ENCODE peak calls at places on chromosome 7, in eight cellular contexts. J is testis, U is GM12892, A is HCT116, W is ovary, F is A549, Z is gastrocnemius medialis, O is transverse colon. P is an unnamed sample.

GRCh38 chr7:95682913-95683312 is 86.6 kb upstream of the PDK4 start:
- DNase-seq in J (no peak), U (no peak), A (no peak), W (peak), F (no peak), Z (peak), O (no peak), P (no peak)

GRCh38 chr7:16668049-16668858 is 22.3 kb downstream of the BZW2 start:
- DNase-seq in J (peak), U (no peak), A (peak), W (no peak), F (peak), Z (peak), O (peak), P (peak)

GRCh38 chr7:29349362-29349761 is 154.8 kb downstream of the CHN2 start:
- DNase-seq in J (no peak), U (no peak), A (no peak), W (no peak), F (no peak), Z (no peak), O (no peak), P (no peak)

GRCh38 chr7:88111842-88112385 is 107.9 kb downstream of the SRI start:
- DNase-seq in J (no peak), U (no peak), A (no peak), W (no peak), F (no peak), Z (no peak), O (no peak), P (no peak)

GRCh38 chr7:64180989-64181388 is 26.0 kb upstream of the ZNF735 start:
- DNase-seq in J (no peak), U (no peak), A (no peak), W (no peak), F (peak), Z (no peak), O (no peak), P (no peak)

GRCh38 chr7:5692112-5692844 is 89.2 kb downstream of the RNF216 start:
- DNase-seq in J (peak), U (no peak), A (no peak), W (peak), F (peak), Z (peak), O (peak), P (peak)

GRCh38 chr7:7535688-7536087 is at the start of gene COL28A1:
- DNase-seq in J (no peak), U (no peak), A (no peak), W (no peak), F (no peak), Z (no peak), O (no peak), P (no peak)

GRCh38 chr7:101984997-101985645 is 167.7 kb downstream of the CUX1 start:
- DNase-seq in J (no peak), U (no peak), A (no peak), W (no peak), F (no peak), Z (no peak), O (no peak), P (no peak)

GRCh38 chr7:140350056-140350455 is 48.3 kb downstream of the SLC37A3 start:
- DNase-seq in J (no peak), U (no peak), A (no peak), W (no peak), F (no peak), Z (no peak), O (no peak), P (no peak)

GRCh38 chr7:31073486-31074383 is 21.6 kb downstream of the ADCYAP1R1 start:
- DNase-seq in J (peak), U (no peak), A (no peak), W (no peak), F (no peak), Z (peak), O (no peak), P (peak)

GRCh38 chr7:111525100-111525499 is 37.2 kb downstream of the IMMP2L start:
- DNase-seq in J (no peak), U (no peak), A (no peak), W (no peak), F (no peak), Z (no peak), O (no peak), P (no peak)

GRCh38 chr7:111530356-111530668 is 32.0 kb downstream of the IMMP2L start:
- DNase-seq in J (no peak), U (no peak), A (no peak), W (no peak), F (no peak), Z (no peak), O (no peak), P (no peak)

GRCh38 chr7:111527545-111527944 is 34.7 kb downstream of the IMMP2L start:
- DNase-seq in J (no peak), U (no peak), A (no peak), W (no peak), F (no peak), Z (no peak), O (no peak), P (no peak)

GRCh38 chr7:111529507-111530355 is 32.6 kb downstream of the IMMP2L start:
- DNase-seq in J (no peak), U (no peak), A (no peak), W (no peak), F (peak), Z (no peak), O (no peak), P (no peak)

GRCh38 chr7:111528331-111528730 is 34.0 kb downstream of the IMMP2L start:
- DNase-seq in J (no peak), U (no peak), A (no peak), W (no peak), F (no peak), Z (no peak), O (no peak), P (no peak)
- TF ChIP-seq POLR2A in J (no peak), U (peak), A (no peak), W (no peak), F (no peak), Z (no peak), O (no peak), P (no peak)

DNA sequence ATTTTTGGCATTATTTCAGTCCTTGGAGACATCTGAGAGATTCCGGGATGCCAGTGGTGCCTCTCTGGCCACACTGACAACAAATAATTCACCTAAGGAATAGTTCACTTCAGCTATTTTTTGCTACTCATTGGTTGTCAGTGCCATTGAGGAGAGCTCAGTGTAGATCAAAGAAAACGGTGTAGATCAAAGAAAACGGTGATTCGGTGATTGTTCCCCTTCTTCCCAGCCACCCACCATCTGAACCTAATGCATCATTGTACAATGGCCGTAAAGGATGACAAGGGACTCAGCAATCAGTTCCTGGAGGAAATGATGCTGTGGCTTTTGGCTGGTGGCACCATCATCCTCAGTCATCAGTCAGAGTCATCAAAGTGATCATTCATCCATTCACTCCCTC is 80.6 kb downstream of the PTPRZ1 start:
- DNase-seq in J (no peak), U (no peak), A (no peak), W (no peak), F (no peak), Z (no peak), O (no peak), P (no peak)
- TF ChIP-seq POLR2A in J (no peak), U (no peak), A (no peak), W (no peak), F (no peak), Z (no peak), O (no peak), P (no peak)

GRCh38 chr7:26191233-26191973 is 9.1 kb downstream of the HNRNPA2B1 start:
- DNase-seq in J (no peak), U (no peak), A (no peak), W (no peak), F (no peak), Z (no peak), O (no peak), P (no peak)

GRCh38 chr7:26190417-26190869 is 10.1 kb downstream of the HNRNPA2B1 start:
- DNase-seq in J (no peak), U (no peak), A (no peak), W (no peak), F (no peak), Z (no peak), O (no peak), P (no peak)

GRCh38 chr7:26188291-26188999 is 12.1 kb downstream of the HNRNPA2B1 start:
- DNase-seq in J (no peak), U (no peak), A (no peak), W (no peak), F (no peak), Z (no peak), O (no peak), P (no peak)

GRCh38 chr7:26189000-26189539 is 11.5 kb downstream of the HNRNPA2B1 start:
- DNase-seq in J (no peak), U (no peak), A (no peak), W (no peak), F (no peak), Z (no peak), O (no peak), P (no peak)

DNA sequence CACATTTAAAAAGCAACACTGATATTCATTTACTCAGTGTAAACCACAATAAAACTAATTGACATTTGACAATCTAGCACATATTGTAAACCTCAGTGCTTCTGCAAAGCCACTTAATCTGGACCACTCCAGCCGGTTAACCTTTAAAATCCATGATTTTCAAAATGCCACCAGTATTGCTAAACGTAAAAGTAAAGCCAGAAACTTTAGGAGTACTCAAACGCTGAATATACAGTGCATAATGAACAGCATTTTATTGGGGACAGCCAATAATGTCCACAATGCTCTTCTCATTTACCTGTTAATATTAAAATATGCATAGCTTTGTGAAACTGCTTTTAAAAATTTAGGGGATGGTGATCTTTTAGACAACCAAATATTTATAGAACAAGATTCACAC is 10.8 kb downstream of the HNRNPA2B1 start:
- DNase-seq in J (no peak), U (no peak), A (no peak), W (no peak), F (no peak), Z (no peak), O (no peak), P (no peak)
- TF ChIP-seq POLR2A in J (no peak), U (no peak), A (no peak), W (no peak), F (no peak), Z (no peak), O (no peak), P (no peak)

GRCh38 chr7:48089415-48089975 is 430 bp downstream of the UPP1 start:
- DNase-seq in J (peak), U (peak), A (no peak), W (peak), F (no peak), Z (no peak), O (peak), P (peak)

GRCh38 chr7:48090095-48090805 is 1.2 kb downstream of the UPP1 start:
- DNase-seq in J (peak), U (no peak), A (no peak), W (peak), F (peak), Z (peak), O (peak), P (peak)

GRCh38 chr7:48087349-48087748 is 1.7 kb upstream of the UPP1 start:
- DNase-seq in J (no peak), U (no peak), A (no peak), W (no peak), F (no peak), Z (no peak), O (no peak), P (no peak)

GRCh38 chr7:48085942-48086341 is 3.1 kb upstream of the UPP1 start:
- DNase-seq in J (no peak), U (no peak), A (no peak), W (no peak), F (no peak), Z (no peak), O (no peak), P (no peak)

DNA sequence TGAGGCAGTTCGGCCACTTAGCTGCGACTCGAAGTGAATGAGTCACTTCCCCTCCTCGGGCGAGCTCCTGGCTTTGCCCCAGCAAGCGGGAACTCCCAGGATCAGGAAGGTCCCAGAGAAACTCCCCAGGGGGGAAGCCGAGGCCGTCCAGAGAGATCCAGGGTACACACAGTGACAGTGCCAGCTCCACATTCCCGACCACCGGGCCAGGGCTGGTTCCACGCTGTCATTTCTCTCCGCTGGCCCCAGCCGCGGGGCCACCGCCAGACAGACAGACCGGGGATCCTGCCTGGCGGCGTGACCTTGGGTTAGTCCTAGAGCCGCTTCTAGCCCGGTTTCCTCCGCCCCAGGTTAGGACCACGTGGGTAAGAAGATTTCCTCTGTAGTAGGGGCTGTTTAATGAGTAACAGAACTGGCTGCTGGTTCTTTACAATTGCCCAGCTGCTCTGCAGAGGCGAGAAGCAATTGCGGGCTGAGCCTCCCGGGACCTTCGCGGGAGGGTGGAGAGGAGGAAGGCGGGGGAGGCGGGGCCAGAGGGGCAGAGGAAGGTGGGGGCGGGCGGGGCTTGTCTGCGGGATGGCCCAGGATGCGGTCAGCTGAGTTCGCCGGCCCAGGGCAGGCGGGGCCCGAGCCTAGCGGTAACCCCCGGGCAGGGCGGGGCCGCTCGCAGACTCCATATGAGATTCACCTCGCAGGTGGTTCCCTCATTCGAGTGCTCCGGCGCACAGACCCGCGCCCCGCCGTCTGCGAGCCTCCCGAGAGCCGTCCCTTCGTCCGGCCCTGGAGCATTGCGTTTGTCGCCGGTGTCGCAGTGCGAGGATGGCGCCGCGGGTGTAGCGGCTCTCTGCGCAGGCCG is at the start of gene UPP1:
- DNase-seq in J (peak), U (peak), A (peak), W (peak), F (peak), Z (peak), O (peak), P (peak)
- TF ChIP-seq POLR2A in J (no peak), U (peak), A (peak), W (no peak), F (peak), Z (peak), O (peak), P (peak)

GRCh38 chr7:2357165-2357564 is 2.5 kb downstream of the EIF3B start:
- DNase-seq in J (no peak), U (no peak), A (no peak), W (no peak), F (no peak), Z (no peak), O (no peak), P (no peak)

GRCh38 chr7:2353113-2353512 is 1.5 kb upstream of the EIF3B start:
- DNase-seq in J (no peak), U (no peak), A (no peak), W (no peak), F (no peak), Z (no peak), O (no peak), P (no peak)

GRCh38 chr7:2354173-2355078 is at the start of gene EIF3B:
- DNase-seq in J (peak), U (peak), A (peak), W (peak), F (peak), Z (peak), O (peak), P (peak)

GRCh38 chr7:2353650-2354172 is 916 bp upstream of the EIF3B start:
- DNase-seq in J (peak), U (peak), A (peak), W (peak), F (peak), Z (peak), O (peak), P (peak)

GRCh38 chr7:2355079-2356008 is 717 bp downstream of the EIF3B start:
- DNase-seq in J (peak), U (no peak), A (no peak), W (peak), F (peak), Z (no peak), O (peak), P (no peak)
- TF ChIP-seq POLR2A in J (no peak), U (no peak), A (no peak), W (no peak), F (no peak), Z (no peak), O (no peak), P (no peak)

GRCh38 chr7:129949292-129950133 is 3.2 kb downstream of the UBE2H start:
- DNase-seq in J (peak), U (no peak), A (peak), W (peak), F (no peak), Z (no peak), O (peak), P (peak)
- TF ChIP-seq POLR2A in J (no peak), U (no peak), A (no peak), W (peak), F (no peak), Z (no peak), O (no peak), P (no peak)

GRCh38 chr7:1136841-1137516 is 23.0 kb downstream of the ZFAND2A start:
- DNase-seq in J (no peak), U (no peak), A (no peak), W (no peak), F (peak), Z (no peak), O (no peak), P (peak)

GRCh38 chr7:1140481-1141104 is 19.4 kb downstream of the ZFAND2A start:
- DNase-seq in J (no peak), U (no peak), A (no peak), W (no peak), F (no peak), Z (no peak), O (no peak), P (no peak)

GRCh38 chr7:1134951-1135350 is 25.0 kb downstream of the ZFAND2A start:
- DNase-seq in J (peak), U (no peak), A (no peak), W (no peak), F (no peak), Z (no peak), O (no peak), P (peak)

GRCh38 chr7:1141651-1142050 is 18.3 kb downstream of the ZFAND2A start:
- DNase-seq in J (no peak), U (no peak), A (no peak), W (no peak), F (no peak), Z (no peak), O (no peak), P (no peak)

DNA sequence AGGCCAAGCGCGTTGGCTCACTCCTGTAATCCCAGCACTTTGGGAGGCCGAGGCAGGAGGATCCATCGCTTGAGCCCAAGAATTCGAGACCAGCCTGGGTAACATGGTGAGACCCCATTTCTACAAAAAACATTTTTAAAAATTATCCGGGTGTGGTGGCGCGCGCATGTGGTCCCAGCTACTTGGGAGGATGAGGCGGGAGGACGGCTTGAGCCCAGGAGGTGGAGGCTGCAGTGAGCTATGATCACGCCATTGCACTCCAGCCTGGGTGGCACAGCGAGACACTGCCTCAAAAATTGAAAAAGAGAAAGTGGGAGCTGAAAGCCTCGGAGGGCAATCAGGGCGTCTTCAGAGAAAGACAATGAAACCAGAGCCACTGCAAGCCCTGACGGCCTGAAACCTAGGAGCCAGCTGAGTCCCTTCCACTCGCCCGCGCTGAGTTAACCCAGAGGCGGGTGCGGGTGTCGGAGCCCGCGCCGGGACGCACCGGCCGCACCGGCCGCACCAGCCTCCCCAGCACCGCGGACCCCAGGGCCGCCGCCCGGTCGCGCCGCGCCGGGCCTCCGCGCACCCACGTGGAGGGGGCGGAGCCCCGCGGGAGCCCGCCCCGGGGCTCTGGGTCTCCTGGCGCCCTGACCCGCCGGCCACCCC is 22.4 kb downstream of the ZFAND2A start:
- DNase-seq in J (no peak), U (no peak), A (no peak), W (no peak), F (peak), Z (no peak), O (no peak), P (peak)
- TF ChIP-seq POLR2A in J (no peak), U (peak), A (no peak), W (no peak), F (peak), Z (no peak), O (no peak), P (no peak)

DNA sequence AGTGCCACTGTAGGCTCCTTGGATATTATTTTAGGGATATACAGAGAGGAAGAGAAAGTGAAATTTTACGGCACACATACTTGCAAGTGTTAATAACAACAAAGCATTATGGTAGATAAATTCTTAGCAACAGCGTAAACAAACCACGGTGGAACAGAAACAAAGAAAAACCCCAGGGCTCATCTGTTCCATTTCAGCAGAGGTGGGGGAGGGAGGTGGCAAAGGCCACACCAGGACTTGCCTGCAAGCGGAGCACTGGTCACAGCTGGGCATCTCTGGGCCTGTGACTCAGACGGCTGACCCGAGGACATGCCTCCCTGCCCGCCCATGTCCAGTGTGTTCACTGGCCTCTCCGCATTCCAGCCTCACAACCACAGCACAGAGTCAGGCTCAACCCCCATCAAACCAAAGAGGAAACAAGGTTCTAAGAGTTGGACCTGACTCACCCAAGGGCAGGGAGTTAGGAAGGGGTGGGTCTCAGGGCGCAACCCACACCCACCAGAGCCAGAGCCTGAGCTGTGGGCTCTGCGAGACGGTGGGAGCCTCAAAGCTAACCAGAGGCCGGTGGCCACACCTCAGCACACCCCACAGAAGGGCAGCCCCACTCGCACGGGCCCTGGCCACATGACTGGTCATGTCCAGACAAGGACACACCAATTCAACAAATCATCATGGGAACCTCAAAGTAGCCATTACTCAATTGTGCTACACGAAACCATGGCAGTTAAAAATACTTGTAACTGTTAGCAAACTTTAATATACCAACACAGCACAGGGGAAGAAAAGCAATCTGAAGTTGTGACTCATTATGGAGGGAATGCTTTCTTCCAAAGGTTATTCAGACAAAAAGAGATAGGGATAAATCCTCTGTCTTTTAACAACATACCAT is 10.7 kb downstream of the ESYT2 start:
- DNase-seq in J (peak), U (peak), A (peak), W (peak), F (peak), Z (peak), O (peak), P (peak)
- TF ChIP-seq POLR2A in J (no peak), U (no peak), A (no peak), W (peak), F (peak), Z (peak), O (peak), P (peak)

P was measured in sigmoid colon.